ENCODE peak calls at places on chromosomes 6 and 20, in nine cellular contexts. U is heart left ventricle; S is pancreas; F is transverse colon; I is left ventricle myocardium inferior; V is naive thymus-derived CD4-positive, alpha-beta T cell; O is HCT116; J is psoas muscle; C is right cardiac atrium. Y is an unnamed sample.

GRCh38 chr20:25283221-25283951 is 35.5 kb downstream of the PYGB start:
- DNase-seq in U (peak; percentile 22), S (peak; percentile 69), F (peak; percentile 7), I (peak; percentile 8), V (no peak), O (no peak), J (no peak), C (no peak), Y (no peak)

GRCh38 chr6:40661726-40662125 is 74.6 kb upstream of the LRFN2 start:
- DNase-seq in U (no peak), S (no peak), F (no peak), I (no peak), V (no peak), O (no peak), J (no peak), C (no peak), Y (no peak)

GRCh38 chr6:16278048-16278724 is 39.8 kb downstream of the GMPR start:
- DNase-seq in U (no peak), S (no peak), F (no peak), I (no peak), V (no peak), O (peak; percentile 7), J (peak; percentile 72), C (no peak), Y (no peak)

GRCh38 chr6:114281496-114281895 is 61.3 kb downstream of the HS3ST5 start:
- DNase-seq in U (no peak), S (no peak), F (no peak), I (no peak), V (no peak), O (no peak), J (no peak), C (no peak), Y (no peak)

GRCh38 chr6:150116195-150116800 is 26.5 kb upstream of the PPP1R14C start:
- DNase-seq in U (no peak), S (no peak), F (no peak), I (no peak), V (no peak), O (no peak), J (no peak), C (no peak), Y (no peak)

GRCh38 chr6:85691478-85691877 is 48.8 kb upstream of the SYNCRIP start:
- DNase-seq in U (no peak), S (no peak), F (no peak), I (no peak), V (no peak), O (no peak), J (no peak), C (no peak), Y (no peak)

GRCh38 chr20:641516-641913 is 11.5 kb downstream of the SRXN1 start:
- DNase-seq in U (no peak), S (no peak), F (no peak), I (no peak), V (no peak), O (no peak), J (no peak), C (no peak), Y (no peak)

GRCh38 chr20:24735263-24735662 is 213.8 kb upstream of the CST7 start:
- DNase-seq in U (no peak), S (no peak), F (no peak), I (no peak), V (no peak), O (no peak), J (no peak), C (no peak), Y (peak; percentile 23)

GRCh38 chr6:43235841-43236240 is 6.6 kb upstream of the DNPH1 start:
- DNase-seq in U (no peak), S (no peak), F (no peak), I (no peak), V (no peak), O (no peak), J (no peak), C (no peak), Y (no peak)

GRCh38 chr20:35952480-35953410 is 1.6 kb downstream of the SCAND1 start:
- DNase-seq in U (no peak), S (no peak), F (no peak), I (no peak), V (no peak), O (no peak), J (no peak), C (no peak), Y (no peak)

DNA sequence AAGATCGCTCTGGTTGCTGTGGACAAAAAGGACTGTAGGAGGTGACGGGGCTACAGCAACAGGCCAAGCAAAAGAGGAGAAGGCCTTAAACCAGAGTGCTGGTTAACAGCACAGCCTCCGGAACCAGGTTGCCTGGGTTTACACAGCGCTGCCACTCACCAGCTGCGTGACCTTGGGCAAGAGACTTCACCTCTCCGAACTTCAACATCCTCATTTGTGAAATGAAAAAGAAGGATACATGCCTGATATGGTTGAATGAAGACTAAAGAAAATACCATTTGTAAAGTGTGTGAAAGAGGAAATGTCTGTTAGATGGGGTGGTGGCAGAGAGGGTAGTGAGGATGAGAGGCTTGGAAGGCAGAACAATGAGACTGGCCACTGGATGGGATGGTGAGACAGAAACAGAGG is 44.9 kb downstream of the PREX1 start:
- DNase-seq in U (no peak), S (no peak), F (no peak), I (no peak), V (no peak), O (no peak), J (no peak), C (no peak), Y (no peak)
- H3K4me3 ChIP-seq in U (no peak overlapping the region), S (no peak overlapping the region), F (no peak overlapping the region), I (no peak overlapping the region), V (no peak overlapping the region), O (no peak overlapping the region), J (no peak overlapping the region), C (no peak overlapping the region), Y (no peak overlapping the region)

GRCh38 chr6:169866668-169867521 is 115.5 kb downstream of the ERMARD start:
- DNase-seq in U (no peak), S (no peak), F (no peak), I (no peak), V (no peak), O (no peak), J (no peak), C (no peak), Y (no peak)
- H3K9me3 ChIP-seq in U (no peaks in the 10 kb centered on the region), S (no peaks in the 10 kb centered on the region), F (no peaks in the 10 kb centered on the region), I (peaks cover 7% of the 10 kb centered on the region), V (no peaks in the 10 kb centered on the region), O (no peaks in the 10 kb centered on the region), J (no peaks in the 10 kb centered on the region), C (no peaks in the 10 kb centered on the region), Y (peaks cover 1% of the 10 kb centered on the region)

GRCh38 chr20:3744806-3745685 is 12.6 kb downstream of the HSPA12B start:
- DNase-seq in U (peak; percentile 72), S (peak; percentile 84), F (peak; percentile 71), I (peak; percentile 70), V (peak; percentile 66), O (peak; percentile 88), J (peak; percentile 68), C (peak; percentile 74), Y (peak; percentile 88)
- H3K4me3 ChIP-seq in U (no peak overlapping the region), S (peak overlapping the region; percentile 27), F (no peak overlapping the region), I (peak overlapping the region; percentile 35), V (peak overlapping the region; percentile 24), O (peak overlapping the region; percentile 15), J (no peak overlapping the region), C (no peak overlapping the region), Y (no peak overlapping the region)

DNA sequence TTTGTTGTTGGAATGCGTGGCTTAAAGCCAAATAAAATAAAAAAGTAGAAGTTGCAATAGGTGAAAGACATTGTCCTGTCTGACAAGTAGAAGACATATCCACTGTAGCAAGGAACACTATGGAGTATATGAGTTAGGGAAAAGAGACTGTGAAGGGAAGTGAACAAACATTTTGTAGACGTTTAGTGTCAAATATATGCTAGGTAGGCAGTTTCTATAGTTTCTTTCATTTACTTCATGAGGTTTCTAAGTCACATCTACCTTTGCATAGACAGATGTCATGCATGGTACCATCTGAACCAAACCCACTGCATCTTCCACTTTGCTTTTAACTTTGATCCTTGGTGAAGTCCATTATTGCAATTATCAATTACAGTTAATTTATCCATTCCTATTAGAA is 9.9 kb downstream of the PRIM2 start:
- DNase-seq in U (no peak), S (no peak), F (no peak), I (no peak), V (no peak), O (no peak), J (no peak), C (no peak), Y (no peak)
- H3K9me3 ChIP-seq in U (peaks cover 39% of the 10 kb centered on the region), S (no peaks in the 10 kb centered on the region), F (peaks cover 15% of the 10 kb centered on the region), I (peaks cover 39% of the 10 kb centered on the region), V (peaks cover 4% of the 10 kb centered on the region), O (peaks cover 5% of the 10 kb centered on the region), J (peaks cover 24% of the 10 kb centered on the region), C (no peaks in the 10 kb centered on the region), Y (peaks cover 5% of the 10 kb centered on the region)

GRCh38 chr6:33198159-33198852 is 2.2 kb downstream of the RXRB start:
- DNase-seq in U (no peak), S (no peak), F (no peak), I (no peak), V (no peak), O (no peak), J (no peak), C (no peak), Y (no peak)
- H3K4me3 ChIP-seq in U (no peak overlapping the region), S (no peak overlapping the region), F (no peak overlapping the region), I (peak overlapping the region; percentile 99), V (no peak overlapping the region), O (no peak overlapping the region), J (no peak overlapping the region), C (no peak overlapping the region), Y (no peak overlapping the region)

GRCh38 chr6:45432944-45433343 is 55.2 kb upstream of the SUPT3H start:
- DNase-seq in U (no peak), S (no peak), F (no peak), I (no peak), V (no peak), O (no peak), J (no peak), C (no peak), Y (no peak)
- H3K9me3 ChIP-seq in U (no peaks in the 10 kb centered on the region), S (no peaks in the 10 kb centered on the region), F (no peaks in the 10 kb centered on the region), I (no peaks in the 10 kb centered on the region), V (no peaks in the 10 kb centered on the region), O (no peaks in the 10 kb centered on the region), J (no peaks in the 10 kb centered on the region), C (no peaks in the 10 kb centered on the region), Y (no peaks in the 10 kb centered on the region)

Y was measured in lung.